ENCODE peak calls at places on chromosomes 1 and 21, in six cellular contexts. W is HepG2, G is GM12891, V is H1, N is GM12878, Q is K562. B is an unnamed sample.
A peak's percentile ranks its signal among the peaks of the same experiment; 100 is the strongest.

GRCh38 chr1:9181990-9182783 is 52.4 kb upstream of the H6PD start:
- DNase-seq in N (no peak), W (peak; percentile 53), Q (no peak), G (peak; percentile 61), V (peak; percentile 73), B (peak; percentile 59)

GRCh38 chr1:46605242-46605641 is 1.2 kb upstream of the MKNK1 start:
- DNase-seq in Q (no peak), N (no peak), W (no peak), G (no peak), V (no peak), B (no peak)

GRCh38 chr1:45325816-45326506 is 734 bp upstream of the HPDL start:
- DNase-seq in V (no peak), G (no peak), W (no peak), Q (peak; percentile 23), N (no peak), B (no peak)

GRCh38 chr1:32186077-32186476 is 6.6 kb downstream of the TXLNA start:
- DNase-seq in Q (no peak), V (no peak), N (no peak), G (no peak), W (no peak), B (no peak)

GRCh38 chr1:19869929-19870328 is 12.3 kb upstream of the OTUD3 start:
- DNase-seq in N (no peak), V (no peak), Q (peak; percentile 72), G (no peak), W (no peak), B (no peak)

GRCh38 chr1:198399452-198399851 is 141.0 kb downstream of the ATP6V1G3 start:
- DNase-seq in Q (no peak), G (no peak), N (no peak), W (no peak), V (no peak), B (no peak)

GRCh38 chr21:30434033-30434631 is 4.1 kb downstream of the KRTAP13-4 start:
- DNase-seq in Q (peak; percentile 28), G (no peak), N (no peak), V (peak; percentile 61), W (no peak), B (no peak)

GRCh38 chr1:5970623-5971273 is 21.5 kb downstream of the NPHP4 start:
- DNase-seq in N (no peak), W (no peak), G (no peak), Q (no peak), V (no peak), B (no peak)

GRCh38 chr1:94143173-94143808 is 22.3 kb upstream of the ABCA4 start:
- DNase-seq in V (no peak), W (no peak), N (no peak), G (no peak), Q (no peak), B (no peak)

GRCh38 chr1:17167041-17167782 is 37.7 kb upstream of the PADI1 start:
- DNase-seq in V (no peak), G (no peak), N (no peak), W (no peak), Q (no peak), B (no peak)

GRCh38 chr1:63906053-63906704 is 132.4 kb downstream of the ROR1 start:
- DNase-seq in G (no peak), N (no peak), V (no peak), W (no peak), Q (no peak), B (no peak)

GRCh38 chr1:4633346-4633745 is 21.1 kb upstream of the AJAP1 start:
- DNase-seq in W (no peak), Q (no peak), V (no peak), G (no peak), N (no peak), B (no peak)

GRCh38 chr1:2284932-2285331 is 56.8 kb downstream of the SKI start:
- DNase-seq in G (no peak), V (no peak), Q (no peak), N (no peak), W (no peak), B (no peak)

GRCh38 chr21:17514124-17514481 is 1.3 kb downstream of the CXADR start:
- DNase-seq in V (no peak), G (no peak), W (peak; percentile 27), Q (no peak), N (no peak), B (no peak)

GRCh38 chr21:42548687-42549406 is 35.2 kb downstream of the SLC37A1 start:
- DNase-seq in G (no peak), N (no peak), W (no peak), Q (no peak), V (no peak), B (no peak)

GRCh38 chr1:41626616-41627375 is 142.3 kb upstream of the EDN2 start:
- DNase-seq in N (peak; percentile 33), V (no peak), W (no peak), Q (no peak), G (no peak), B (no peak)

GRCh38 chr21:43006874-43007208 is 32.5 kb downstream of the PKNOX1 start:
- DNase-seq in N (no peak), V (no peak), W (no peak), G (no peak), Q (no peak), B (no peak)

GRCh38 chr21:40337981-40338380 is 470.7 kb downstream of the PCP4 start:
- DNase-seq in G (no peak), N (no peak), W (no peak), Q (no peak), V (no peak), B (no peak)

GRCh38 chr1:75492011-75492410 is 118.9 kb downstream of the SLC44A5 start:
- DNase-seq in Q (no peak), V (no peak), W (peak; percentile 21), G (no peak), N (no peak), B (no peak)

GRCh38 chr1:32703479-32704291 is 1.1 kb upstream of the SYNC start:
- DNase-seq in G (no peak), V (no peak), Q (no peak), W (no peak), N (no peak), B (no peak)

GRCh38 chr1:98991127-98992003 is 13.3 kb downstream of the PLPPR5 start:
- DNase-seq in V (no peak), Q (no peak), G (no peak), W (peak; percentile 21), N (peak; percentile 1), B (no peak)

GRCh38 chr1:172145231-172145651 is 275.2 kb upstream of the C1orf105 start:
- DNase-seq in Q (no peak), W (no peak), N (no peak), G (no peak), V (no peak), B (no peak)

GRCh38 chr1:172143384-172144025 is 277.0 kb upstream of the C1orf105 start:
- DNase-seq in G (no peak), W (no peak), V (no peak), Q (no peak), N (no peak), B (no peak)

GRCh38 chr1:172146149-172146850 is 274.2 kb upstream of the C1orf105 start:
- DNase-seq in G (no peak), N (no peak), W (no peak), V (no peak), Q (no peak), B (no peak)

GRCh38 chr1:172145656-172146055 is 274.8 kb upstream of the C1orf105 start:
- DNase-seq in G (no peak), Q (no peak), N (no peak), V (no peak), W (no peak), B (no peak)

DNA sequence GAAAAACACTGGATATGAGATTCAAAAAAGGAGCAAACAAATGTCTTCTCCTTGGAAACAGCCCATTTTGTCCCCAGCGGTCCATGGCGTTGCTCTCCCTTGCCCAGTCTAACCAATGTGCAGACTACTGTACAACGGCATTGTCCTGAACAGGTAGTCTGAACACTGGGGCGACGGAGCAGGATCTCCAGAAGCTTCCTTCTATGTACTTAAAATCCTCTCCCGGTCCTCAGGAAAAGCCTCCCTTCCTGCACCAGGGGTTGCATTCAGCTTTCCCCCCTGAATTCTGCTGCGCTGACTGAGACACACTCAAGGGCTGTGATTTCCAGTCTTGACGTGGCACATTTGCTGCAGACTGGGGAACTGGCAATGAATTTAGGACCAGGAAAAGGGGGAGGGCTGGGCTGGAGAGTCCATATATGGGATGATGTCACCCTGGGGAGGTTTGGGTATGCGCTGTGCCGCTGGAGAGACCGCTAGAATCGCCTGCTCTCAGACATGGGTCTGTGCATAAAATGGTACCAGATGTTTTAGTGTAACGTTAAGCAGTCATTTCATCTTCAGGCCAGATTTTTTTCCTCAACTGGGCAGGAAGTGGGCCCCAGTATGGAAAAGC is 275.9 kb upstream of the C1orf105 start:
- DNase-seq in W (no peak), G (no peak), V (no peak), Q (no peak), N (no peak), B (no peak)
- TF ChIP-seq POLR2A in W (no peak), G (no peak), V (no peak), Q (no peak), N (no peak), B (no peak)

DNA sequence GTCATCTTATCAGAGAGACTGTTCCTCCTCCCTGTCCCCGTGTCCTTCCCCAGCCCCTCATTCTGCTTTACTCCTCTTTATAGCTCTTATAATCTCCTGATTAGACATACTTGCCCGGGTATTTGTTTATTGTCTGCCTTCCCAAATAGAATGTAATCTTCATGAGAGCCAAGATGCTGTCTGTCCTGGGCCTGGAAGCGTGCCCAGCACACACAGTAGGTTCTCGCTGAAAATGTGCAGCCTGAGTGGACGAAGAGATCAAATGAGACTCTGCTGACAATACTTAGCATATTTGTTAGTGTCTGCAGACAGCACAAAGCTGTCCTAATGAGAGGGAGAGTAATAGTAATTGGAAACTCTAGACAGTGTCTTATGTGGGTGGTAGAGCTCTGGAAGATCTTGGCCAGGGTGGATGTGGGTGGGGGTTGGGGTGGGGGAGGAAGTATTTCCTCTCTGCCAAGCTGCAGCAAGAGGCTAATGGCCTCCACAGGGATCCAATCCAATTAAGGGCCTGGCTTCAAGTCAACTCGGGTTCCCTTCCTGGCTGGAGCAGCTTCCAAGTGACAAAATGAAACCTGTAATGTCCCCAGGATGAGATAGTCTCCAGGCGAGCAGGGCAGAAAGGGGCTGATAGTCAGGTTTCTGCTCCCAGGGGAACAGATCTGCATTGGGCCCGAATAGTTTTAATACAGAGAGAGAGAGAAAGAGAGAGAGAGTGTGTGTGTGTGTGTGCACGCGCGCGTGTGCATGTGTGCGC is 9.4 kb upstream of the CLIC4 start:
- DNase-seq in V (no peak), G (no peak), W (no peak), Q (no peak), N (no peak), B (no peak)
- TF ChIP-seq TAF1 in V (no peak), G (no peak), W (no peak), Q (no peak), N (no peak), B (no peak)

GRCh38 chr21:29022141-29022540 is 2.3 kb upstream of the USP16 start:
- DNase-seq in N (no peak), G (no peak), Q (no peak), W (peak; percentile 16), V (no peak), B (no peak)

GRCh38 chr21:29029524-29029923 is 5.1 kb downstream of the USP16 start:
- DNase-seq in W (no peak), Q (no peak), G (no peak), N (no peak), V (no peak), B (no peak)

GRCh38 chr21:29025328-29025713 is 853 bp downstream of the USP16 start:
- DNase-seq in N (no peak), W (no peak), G (no peak), Q (no peak), V (no peak), B (no peak)

GRCh38 chr21:29024474-29025327 is at the start of gene USP16:
- DNase-seq in V (peak; percentile 98), G (peak; percentile 85), W (peak; percentile 95), N (peak; percentile 99), Q (peak; percentile 100), B (peak; percentile 88)
- TF ChIP-seq POLR2AphosphoS5 in V (peak; percentile 93), G (peak; percentile 96), W (peak; percentile 81), N (peak; percentile 97), Q (peak; percentile 72), B (peak; percentile 96)

GRCh38 chr1:26692211-26692792 is 3.5 kb upstream of the ARID1A start:
- DNase-seq in Q (peak; percentile 68), V (peak; percentile 77), N (peak; percentile 78), W (peak; percentile 88), G (no peak), B (peak; percentile 56)
- TF ChIP-seq POLR2A in Q (peak; percentile 87), V (peak; percentile 23), N (peak; percentile 89), W (peak; percentile 81), G (peak; percentile 88), B (peak; percentile 83)

B was measured in GM12892.